ENCODE peak calls at places on chromosomes 6 and 20, in five cellular contexts. N is astrocyte; A is mammary epithelial cell; O is brain microvascular endothelial cell; R is CD8-positive, alpha-beta memory T cell. M is an unnamed sample.
A peak's percentile ranks its signal among the peaks of the same experiment; 100 is the strongest.

GRCh38 chr6:56259163-56259562 is 11.8 kb upstream of the COL21A1 start:
- DNase-seq in R (no peak), A (no peak), O (peak; percentile 48), N (peak; percentile 3), M (no peak)

GRCh38 chr20:49559411-49560081 is 8.4 kb downstream of the PTGIS start:
- DNase-seq in A (no peak), O (no peak), R (no peak), N (peak; percentile 70), M (no peak)

GRCh38 chr6:48078092-48078491 is 32.9 kb downstream of the PTCHD4 start:
- DNase-seq in A (peak; percentile 57), R (no peak), N (no peak), O (no peak), M (no peak)

GRCh38 chr6:44309092-44309491 is 4.1 kb downstream of the AARS2 start:
- DNase-seq in N (peak; percentile 76), R (no peak), O (no peak), A (peak; percentile 96), M (no peak)

GRCh38 chr6:3609388-3609787 is 142.1 kb downstream of the PXDC1 start:
- DNase-seq in A (no peak), R (no peak), N (no peak), O (no peak), M (no peak)

GRCh38 chr6:169221264-169221663 is 32.4 kb downstream of the THBS2 start:
- DNase-seq in A (no peak), O (no peak), R (no peak), N (no peak), M (no peak)

GRCh38 chr6:43256670-43257664 is 13.7 kb downstream of the TTBK1 start:
- DNase-seq in N (no peak), O (no peak), A (no peak), R (peak; percentile 8), M (peak; percentile 53)

GRCh38 chr6:107793193-107793592 is 30.9 kb downstream of the SCML4 start:
- DNase-seq in N (no peak), R (no peak), A (no peak), O (no peak), M (peak; percentile 41)

GRCh38 chr20:4470375-4470774 is 251.3 kb upstream of the PRND start:
- DNase-seq in N (peak; percentile 78), A (no peak), R (no peak), O (no peak), M (no peak)

GRCh38 chr20:36777152-36777551 is 3.6 kb upstream of the DSN1 start:
- DNase-seq in R (no peak), N (no peak), A (no peak), O (no peak), M (no peak)

GRCh38 chr6:165186041-165186440 is 123.4 kb downstream of the C6orf118 start:
- DNase-seq in R (no peak), A (no peak), O (no peak), N (peak; percentile 25), M (no peak)

GRCh38 chr20:779771-780170 is 11.5 kb upstream of the SLC52A3 start:
- DNase-seq in N (no peak), R (no peak), A (no peak), O (no peak), M (no peak)

GRCh38 chr20:36128463-36129176 is 25.9 kb upstream of the EPB41L1 start:
- DNase-seq in R (no peak), A (peak; percentile 46), O (peak; percentile 37), N (peak; percentile 65), M (no peak)

GRCh38 chr6:123415844-123416468 is 220.8 kb downstream of the TRDN start:
- DNase-seq in A (peak; percentile 23), R (no peak), N (peak; percentile 27), O (peak; percentile 52), M (no peak)

GRCh38 chr6:111447051-111447450 is 36.0 kb downstream of the REV3L start:
- DNase-seq in N (no peak), O (no peak), R (no peak), A (no peak), M (no peak)

GRCh38 chr6:89353702-89354392 is 1.3 kb upstream of the UBE2J1 start:
- DNase-seq in N (no peak), R (no peak), A (no peak), O (no peak), M (no peak)

GRCh38 chr20:57397693-57398108 is 6.5 kb downstream of the RBM38 start:
- DNase-seq in N (no peak), R (peak; percentile 87), O (no peak), A (no peak), M (peak; percentile 83)

GRCh38 chr6:121897337-121897760 is 461.9 kb downstream of the GJA1 start:
- DNase-seq in O (no peak), R (no peak), A (peak; percentile 79), N (peak; percentile 79), M (no peak)

GRCh38 chr6:29967379-29968010 is 25.2 kb downstream of the HLA-A start:
- DNase-seq in O (no peak), A (peak; percentile 60), N (peak; percentile 18), R (no peak), M (no peak)

GRCh38 chr6:15499125-15499524 is 163.7 kb downstream of the DTNBP1 start:
- DNase-seq in A (no peak), N (no peak), O (no peak), R (no peak), M (no peak)

GRCh38 chr20:40689100-40689942 is at the start of gene MAFB:
- DNase-seq in N (peak; percentile 76), R (no peak), A (peak; percentile 77), O (peak; percentile 76), M (no peak)

GRCh38 chr20:45867129-45867810 is 9.9 kb downstream of the ZSWIM3 start:
- DNase-seq in R (no peak), O (no peak), A (no peak), N (no peak), M (no peak)

GRCh38 chr6:158958504-158959386 is 41.3 kb downstream of the RSPH3 start:
- DNase-seq in O (no peak), A (peak; percentile 31), N (no peak), R (peak; percentile 52), M (peak; percentile 30)

GRCh38 chr6:3831741-3832530 is 17.2 kb upstream of the FAM50B start:
- DNase-seq in N (no peak), O (no peak), R (no peak), A (no peak), M (no peak)

GRCh38 chr6:100633096-100633766 is 168.5 kb upstream of the SIM1 start:
- DNase-seq in O (peak; percentile 93), R (no peak), N (peak; percentile 84), A (peak; percentile 89), M (no peak)

GRCh38 chr6:111975501-111975900 is 78.4 kb upstream of the CCN6 start:
- DNase-seq in O (no peak), R (no peak), A (no peak), N (no peak), M (no peak)

GRCh38 chr6:167840526-167841179 is 13.9 kb downstream of the AFDN start:
- DNase-seq in A (no peak), O (no peak), R (no peak), N (no peak), M (no peak)

GRCh38 chr6:167839343-167839742 is 12.6 kb downstream of the AFDN start:
- DNase-seq in R (no peak), O (no peak), A (no peak), N (no peak), M (no peak)

GRCh38 chr6:167839755-167840154 is 13.0 kb downstream of the AFDN start:
- DNase-seq in O (no peak), R (no peak), A (no peak), N (no peak), M (no peak)

GRCh38 chr6:167841981-167842380 is 15.3 kb downstream of the AFDN start:
- DNase-seq in R (no peak), O (no peak), A (no peak), N (no peak), M (no peak)

GRCh38 chr6:167840160-167840525 is 13.4 kb downstream of the AFDN start:
- DNase-seq in O (no peak), R (no peak), A (no peak), N (no peak), M (no peak)
- H3K27ac ChIP-seq in O (no peak overlapping the region), R (no peak overlapping the region), A (no peak overlapping the region), N (no peak overlapping the region), M (no peak overlapping the region)

GRCh38 chr20:63210011-63210605 is 5.8 kb downstream of the YTHDF1 start:
- DNase-seq in O (no peak), R (no peak), A (peak; percentile 89), N (no peak), M (no peak)

GRCh38 chr20:63205896-63206295 is 10.0 kb downstream of the YTHDF1 start:
- DNase-seq in N (no peak), R (no peak), O (no peak), A (no peak), M (no peak)

GRCh38 chr20:63204362-63204761 is 11.6 kb downstream of the YTHDF1 start:
- DNase-seq in R (no peak), N (no peak), O (no peak), A (no peak), M (no peak)

GRCh38 chr20:63208346-63208924 is 7.5 kb downstream of the YTHDF1 start:
- DNase-seq in O (no peak), R (no peak), A (no peak), N (no peak), M (no peak)

DNA sequence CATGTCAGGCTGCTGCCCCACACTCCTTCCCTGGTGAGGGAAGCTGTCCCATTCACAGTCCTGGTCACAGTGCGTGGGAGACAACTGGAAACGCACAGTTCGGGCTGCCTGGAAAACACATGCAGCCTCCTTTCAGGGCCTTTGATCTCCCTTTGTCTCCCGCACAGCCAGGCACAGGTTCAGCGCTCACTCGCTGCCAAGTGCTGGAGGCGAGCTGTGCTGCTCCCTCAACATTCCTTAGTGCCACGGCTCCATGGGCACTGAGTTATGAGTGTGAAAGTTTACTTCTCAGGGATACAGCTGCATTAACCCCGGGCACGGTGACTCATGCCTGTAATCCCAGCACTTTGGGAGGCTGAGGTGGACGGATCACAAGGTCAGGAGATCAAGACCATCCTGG is 9.1 kb downstream of the YTHDF1 start:
- DNase-seq in N (peak; percentile 41), A (peak; percentile 64), O (no peak), R (no peak), M (no peak)
- H3K36me3 ChIP-seq in N (peaks cover 57% of the 10 kb centered on the region), A (peaks cover 26% of the 10 kb centered on the region), O (peaks cover 78% of the 10 kb centered on the region), R (peaks cover 49% of the 10 kb centered on the region), M (peaks cover 93% of the 10 kb centered on the region)

DNA sequence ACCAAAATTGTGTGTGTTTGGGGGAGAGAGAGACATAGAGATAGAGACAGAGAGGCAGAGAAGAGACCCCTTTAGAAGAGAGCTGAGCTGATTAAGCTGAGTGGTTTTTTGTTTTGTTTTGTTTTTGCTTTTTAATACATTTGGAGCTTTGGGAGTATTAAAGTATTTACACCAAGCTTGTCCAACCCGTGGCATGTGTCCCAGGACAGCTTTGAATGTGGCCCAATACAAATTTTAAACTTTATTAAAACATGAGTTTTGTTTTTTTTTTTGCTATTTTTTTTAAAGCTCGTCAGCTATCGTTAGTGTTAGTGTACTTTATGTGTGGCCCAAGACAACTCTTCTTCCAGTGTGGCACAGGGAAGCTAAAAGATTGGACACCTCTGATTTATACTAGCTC is 56.0 kb downstream of the MRAP2 start:
- DNase-seq in N (no peak), O (no peak), A (no peak), R (no peak), M (no peak)
- H3K27ac ChIP-seq in N (no peak overlapping the region), O (no peak overlapping the region), A (no peak overlapping the region), R (no peak overlapping the region), M (no peak overlapping the region)

DNA sequence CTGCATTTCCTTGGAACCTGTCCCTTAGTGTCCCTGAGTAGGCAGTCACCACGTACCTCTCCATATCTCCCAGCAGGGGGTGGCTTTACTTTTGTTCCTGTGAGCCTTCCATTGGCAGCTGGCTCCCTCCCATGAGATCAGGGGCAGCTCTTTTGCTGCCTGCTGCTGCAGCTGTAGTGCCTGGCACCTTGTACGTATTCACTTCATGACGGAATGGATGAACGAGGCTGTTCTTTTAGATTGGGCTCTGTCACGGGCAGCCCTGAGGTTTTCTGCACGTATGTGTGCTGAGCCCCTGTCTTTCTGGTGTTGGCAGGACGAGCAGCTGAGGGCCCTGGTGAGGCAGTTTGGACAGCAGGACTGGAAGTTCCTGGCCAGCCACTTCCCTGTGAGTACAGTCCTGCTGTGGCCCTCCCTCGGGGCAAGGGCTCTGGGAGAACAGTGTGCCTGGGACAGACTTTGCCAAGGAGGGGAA is 14.6 kb downstream of the MYBL2 start:
- DNase-seq in O (no peak), A (no peak), R (no peak), N (no peak), M (no peak)
- H3K36me3 ChIP-seq in O (no peaks in the 10 kb centered on the region), A (peaks cover 3% of the 10 kb centered on the region), R (no peaks in the 10 kb centered on the region), N (no peaks in the 10 kb centered on the region), M (no peaks in the 10 kb centered on the region)

M was measured in naive thymus-derived CD4-positive, alpha-beta T cell.